ENCODE peak calls at places on chromosome 11, in four cellular contexts. A, J, K and Z are unnamed samples.
A peak's percentile ranks its signal among the peaks of the same experiment; 100 is the strongest.

GRCh38 chr11:19810852-19811251 is 98.2 kb downstream of the NAV2 start:
- DNase-seq in A (no peak), J (no peak), K (no peak), Z (no peak)

GRCh38 chr11:6968816-6969215 is 42.6 kb downstream of the ZNF215 start:
- DNase-seq in A (no peak), J (peak; percentile 62), K (no peak), Z (no peak)

GRCh38 chr11:47451990-47452389 is 3.1 kb upstream of the RAPSN start:
- DNase-seq in A (no peak), J (no peak), K (no peak), Z (no peak)

GRCh38 chr11:112128483-112129121 is 35.3 kb downstream of the IL18 start:
- DNase-seq in A (no peak), J (peak; percentile 87), K (no peak), Z (no peak)

GRCh38 chr11:85040166-85040565 is 587.0 kb downstream of the DLG2 start:
- DNase-seq in A (no peak), J (peak; percentile 40), K (no peak), Z (no peak)

GRCh38 chr11:43687120-43687791 is 6.7 kb downstream of the HSD17B12 start:
- DNase-seq in A (no peak), J (peak; percentile 9), K (no peak), Z (peak; percentile 47)

GRCh38 chr11:32566527-32566926 is 17.1 kb upstream of the EIF3M start:
- DNase-seq in A (no peak), J (peak; percentile 20), K (no peak), Z (no peak)

GRCh38 chr11:64742940-64743590 is 877 bp downstream of the RASGRP2 start:
- DNase-seq in A (no peak), J (peak; percentile 49), K (peak; percentile 83), Z (peak; percentile 70)

GRCh38 chr11:69848196-69848595 is 29.0 kb upstream of the FGF3 start:
- DNase-seq in A (no peak), J (no peak), K (no peak), Z (no peak)

GRCh38 chr11:129967996-129968395 is 34.6 kb downstream of the PRDM10 start:
- DNase-seq in A (no peak), J (no peak), K (no peak), Z (no peak)

GRCh38 chr11:98260983-98261382 is 759.8 kb upstream of the CNTN5 start:
- DNase-seq in A (no peak), J (peak; percentile 25), K (no peak), Z (no peak)

GRCh38 chr11:61480936-61481335 is 27.6 kb upstream of the LRRC10B start:
- DNase-seq in A (no peak), J (no peak), K (no peak), Z (peak; percentile 91)

GRCh38 chr11:1382831-1383607 is 6.7 kb upstream of the BRSK2 start:
- DNase-seq in A (no peak), J (peak; percentile 78), K (peak; percentile 82), Z (peak; percentile 81)

GRCh38 chr11:96578379-96578778 is 188.6 kb downstream of the JRKL start:
- DNase-seq in A (no peak), J (no peak), K (no peak), Z (no peak)

GRCh38 chr11:2263012-2263565 is 7.3 kb downstream of the ASCL2 start:
- DNase-seq in A (no peak), J (no peak), K (no peak), Z (no peak)

GRCh38 chr11:134686418-134686817 is 274.4 kb upstream of the B3GAT1 start:
- DNase-seq in A (no peak), J (no peak), K (no peak), Z (peak; percentile 54)

GRCh38 chr11:45405916-45406670 is 120.0 kb upstream of the SYT13 start:
- DNase-seq in A (no peak), J (peak; percentile 42), K (no peak), Z (peak; percentile 53)

GRCh38 chr11:92306966-92307504 is 82.4 kb downstream of the FAT3 start:
- DNase-seq in A (no peak), J (no peak), K (no peak), Z (no peak)

GRCh38 chr11:61754534-61755482 is 2.4 kb downstream of the MYRF start:
- DNase-seq in A (no peak), J (no peak), K (no peak), Z (no peak)

GRCh38 chr11:66313321-66314185 is 3.3 kb downstream of the CD248 start:
- DNase-seq in A (peak; percentile 86), J (peak; percentile 33), K (no peak), Z (peak; percentile 82)

GRCh38 chr11:69392104-69392653 is 89.3 kb upstream of the LINC01488 start:
- DNase-seq in A (no peak), J (no peak), K (no peak), Z (no peak)

GRCh38 chr11:130008326-130008725 is 5.7 kb upstream of the PRDM10 start:
- DNase-seq in A (no peak), J (no peak), K (no peak), Z (no peak)

GRCh38 chr11:118565062-118565461 is 669 bp downstream of the IFT46 start:
- DNase-seq in A (no peak), J (no peak), K (no peak), Z (peak; percentile 6)

GRCh38 chr11:8219257-8220021 is 44.2 kb downstream of the LMO1 start:
- DNase-seq in A (no peak), J (peak; percentile 66), K (peak; percentile 36), Z (peak; percentile 85)

GRCh38 chr11:87180743-87181142 is 143.0 kb downstream of the TMEM135 start:
- DNase-seq in A (no peak), J (peak; percentile 8), K (no peak), Z (no peak)